ENCODE peak calls at places on chromosomes 2 and 18, in four cellular contexts. P, V, L and H are unnamed samples.

GRCh38 chr2:241987726-241988125 is 118.2 kb downstream of the RTP5 start:
- DNase-seq in P (no peak), V (no peak), L (no peak), H (no peak)

GRCh38 chr2:21042958-21043743 is 722 bp downstream of the APOB start:
- DNase-seq in P (peak), V (peak), L (no peak), H (peak)

GRCh38 chr2:204669386-204669785 is 124.1 kb downstream of the PARD3B start:
- DNase-seq in P (no peak), V (no peak), L (no peak), H (no peak)

GRCh38 chr2:54456526-54457325 is 599 bp downstream of the SPTBN1 start:
- DNase-seq in P (peak), V (no peak), L (no peak), H (peak)

GRCh38 chr18:77131100-77131651 is 1.4 kb downstream of the MBP start:
- DNase-seq in P (peak), V (no peak), L (no peak), H (peak)

GRCh38 chr2:225937625-225938024 is 538.1 kb downstream of the NYAP2 start:
- DNase-seq in P (no peak), V (no peak), L (no peak), H (no peak)

GRCh38 chr18:62842898-62843297 is 127.6 kb downstream of the PHLPP1 start:
- DNase-seq in P (no peak), V (no peak), L (no peak), H (no peak)

GRCh38 chr2:1605102-1605501 is 139.2 kb downstream of the PXDN start:
- DNase-seq in P (no peak), V (no peak), L (no peak), H (no peak)

GRCh38 chr2:8999047-8999446 is 4.4 kb downstream of the MBOAT2 start:
- DNase-seq in P (no peak), V (no peak), L (no peak), H (no peak)

GRCh38 chr18:61957801-61958516 is 65.2 kb upstream of the RNF152 start:
- DNase-seq in P (no peak), V (no peak), L (no peak), H (no peak)

GRCh38 chr2:188519133-188519532 is 227.5 kb downstream of the GULP1 start:
- DNase-seq in P (no peak), V (no peak), L (no peak), H (no peak)

GRCh38 chr2:170165129-170165528 is 12.8 kb upstream of the MYO3B start:
- DNase-seq in P (no peak), V (no peak), L (no peak), H (no peak)

GRCh38 chr2:7127687-7128086 is 210.5 kb downstream of the RNF144A start:
- DNase-seq in P (no peak), V (no peak), L (no peak), H (no peak)

GRCh38 chr2:10835052-10835970 is 22.7 kb upstream of the PDIA6 start:
- DNase-seq in P (peak), V (peak), L (no peak), H (peak)

GRCh38 chr2:28193552-28194383 is 198.9 kb upstream of the FOSL2 start:
- DNase-seq in P (no peak), V (no peak), L (no peak), H (no peak)